ENCODE peak calls at places on chromosomes 4 and X, in six cellular contexts. D is A549, J is K562, W is HepG2, E is endothelial cell of umbilical vein, L is GM12878. Q is an unnamed sample.

GRCh38 chrX:36684053-36684452 is 324.1 kb upstream of the FAM47C start:
- DNase-seq in D (no peak), E (no peak), W (no peak), J (no peak), L (no peak), Q (peak)

GRCh38 chr4:181018998-181019397 is 1224.2 kb upstream of the TENM3 start:
- DNase-seq in W (no peak), L (no peak), E (no peak), J (no peak), D (no peak), Q (no peak)

GRCh38 chrX:39896951-39897740 is 200.6 kb downstream of the BCOR start:
- DNase-seq in E (no peak), J (peak), L (no peak), D (no peak), W (peak), Q (peak)

GRCh38 chr4:125735107-125735506 is 420.4 kb downstream of the FAT4 start:
- DNase-seq in J (no peak), E (peak), L (no peak), D (peak), W (peak), Q (no peak)

GRCh38 chr4:182245541-182246245 is 2.5 kb downstream of the TENM3 start:
- DNase-seq in E (no peak), J (no peak), W (no peak), D (no peak), L (no peak), Q (no peak)

GRCh38 chrX:10576777-10577444 is 43.5 kb downstream of the MID1 start:
- DNase-seq in J (no peak), D (no peak), W (no peak), L (no peak), E (peak), Q (no peak)

GRCh38 chrX:133980832-133981588 is 4.4 kb downstream of the GPC3 start:
- DNase-seq in J (no peak), L (no peak), D (no peak), E (no peak), W (no peak), Q (no peak)

GRCh38 chrX:3346436-3347329 is at the start of gene MXRA5:
- DNase-seq in L (no peak), J (no peak), D (no peak), E (no peak), W (no peak), Q (no peak)

GRCh38 chr4:186149872-186150271 is 41.5 kb upstream of the CYP4V2 start:
- DNase-seq in L (no peak), J (peak), W (peak), E (peak), D (no peak), Q (peak)

GRCh38 chrX:85017721-85018120 is 14.0 kb downstream of the APOOL start:
- DNase-seq in J (no peak), W (no peak), D (no peak), E (no peak), L (no peak), Q (no peak)

GRCh38 chr4:102299708-102300107 is 45.6 kb downstream of the SLC39A8 start:
- DNase-seq in W (peak), J (peak), L (no peak), E (peak), D (peak), Q (peak)

GRCh38 chrX:40012800-40013682 is 84.7 kb downstream of the BCOR start:
- DNase-seq in J (peak), E (peak), D (peak), L (no peak), W (peak), Q (peak)

GRCh38 chr4:170374770-170375169 is 285.0 kb upstream of the AADAT start:
- DNase-seq in E (no peak), W (peak), D (peak), J (peak), L (no peak), Q (peak)

GRCh38 chrX:13692771-13693231 is 3.9 kb downstream of the RAB9A start:
- DNase-seq in E (no peak), L (no peak), W (no peak), D (no peak), J (no peak), Q (no peak)

GRCh38 chrX:115679460-115679859 is 118.5 kb downstream of the PLS3 start:
- DNase-seq in D (peak), J (peak), L (no peak), E (peak), W (peak), Q (peak)

GRCh38 chrX:131068945-131069719 is 11.0 kb downstream of the ARHGAP36 start:
- DNase-seq in D (peak), L (no peak), J (peak), W (peak), E (peak), Q (no peak)

GRCh38 chr4:142016031-142016430 is 379.6 kb downstream of the IL15 start:
- DNase-seq in D (no peak), E (no peak), L (peak), J (no peak), W (no peak), Q (no peak)

GRCh38 chr4:25694466-25694865 is 38.8 kb downstream of the SLC34A2 start:
- DNase-seq in L (no peak), W (no peak), J (no peak), E (no peak), D (peak), Q (no peak)

GRCh38 chr4:7430368-7430964 is 4.3 kb downstream of the PSAPL1 start:
- DNase-seq in J (no peak), D (no peak), W (no peak), E (no peak), L (no peak), Q (no peak)

GRCh38 chr4:90546114-90546513 is 418.9 kb downstream of the CCSER1 start:
- DNase-seq in W (no peak), D (no peak), E (peak), J (no peak), L (no peak), Q (no peak)

GRCh38 chr4:107182347-107182746 is 146.2 kb upstream of the DKK2 start:
- DNase-seq in D (no peak), W (no peak), E (no peak), J (no peak), L (no peak), Q (no peak)

GRCh38 chrX:581717-582116 is 48.9 kb upstream of the SHOX start:
- DNase-seq in L (no peak), J (no peak), W (no peak), E (no peak), D (no peak), Q (no peak)

GRCh38 chr4:169201144-169202124 is 69.3 kb downstream of the SH3RF1 start:
- DNase-seq in E (peak), J (no peak), L (no peak), W (no peak), D (no peak), Q (no peak)

GRCh38 chr4:5858020-5858769 is 34.7 kb downstream of the CRMP1 start:
- DNase-seq in D (no peak), J (no peak), W (no peak), E (no peak), L (no peak), Q (no peak)

GRCh38 chr4:5865896-5866599 is 26.8 kb downstream of the CRMP1 start:
- DNase-seq in L (no peak), J (no peak), E (no peak), W (no peak), D (no peak), Q (peak)

GRCh38 chr4:5866841-5867782 is 25.8 kb downstream of the CRMP1 start:
- DNase-seq in D (no peak), J (no peak), L (no peak), E (no peak), W (no peak), Q (no peak)

GRCh38 chr4:5863461-5864113 is 29.3 kb downstream of the CRMP1 start:
- DNase-seq in J (no peak), L (no peak), D (peak), W (no peak), E (peak), Q (peak)
- TF ChIP-seq MYC in J (no peak), L (no peak), D (no peak), W (no peak), E (no peak), Q (no peak)

DNA sequence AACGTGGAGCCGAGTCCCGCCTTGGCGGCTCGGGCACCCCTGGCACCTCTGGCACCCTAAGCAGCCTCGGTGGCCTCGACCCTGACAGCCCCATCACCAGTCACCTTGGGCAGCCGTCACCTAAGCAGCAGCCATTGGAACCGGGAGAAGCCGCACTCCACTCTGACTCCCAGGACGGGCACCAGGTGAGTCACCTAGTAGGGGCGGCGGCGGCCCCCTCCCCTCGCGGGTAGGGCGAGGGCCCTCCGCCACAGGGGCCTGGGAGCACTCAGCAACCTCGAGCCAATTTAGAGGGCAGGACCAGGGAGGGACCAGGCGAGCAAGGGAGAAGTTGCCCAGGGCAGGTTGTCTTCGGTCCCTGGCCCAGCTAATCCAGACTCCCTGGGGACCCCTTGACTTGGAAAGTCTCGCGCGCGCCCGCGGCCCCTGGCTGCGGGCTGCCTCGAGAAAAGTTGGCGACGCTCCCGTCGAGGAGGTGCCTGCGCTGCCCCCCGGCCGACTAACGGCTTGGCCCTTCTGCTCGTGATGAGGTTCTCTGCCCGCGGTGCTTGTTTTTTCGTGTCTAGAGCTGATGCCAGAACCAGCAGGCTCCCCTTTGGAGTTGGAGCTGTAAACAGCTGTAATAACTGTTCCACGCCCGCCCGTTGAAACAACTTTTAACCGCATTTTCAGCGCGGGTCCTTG is 749 bp downstream of the EDA start:
- DNase-seq in J (no peak), E (peak), W (peak), D (no peak), L (no peak), Q (no peak)
- H3K4me3 ChIP-seq in J (peak), E (no peak), W (peak), D (peak), L (no peak), Q (no peak)

GRCh38 chrX:46506076-46506475 is 39.1 kb downstream of the ZNF674 start:
- DNase-seq in W (no peak), D (no peak), J (no peak), E (no peak), L (no peak), Q (no peak)

GRCh38 chrX:46500054-46500453 is 45.2 kb downstream of the ZNF674 start:
- DNase-seq in E (no peak), W (no peak), L (no peak), J (no peak), D (no peak), Q (no peak)

GRCh38 chrX:46502848-46503247 is 42.4 kb downstream of the ZNF674 start:
- DNase-seq in E (no peak), J (no peak), D (no peak), W (peak), L (no peak), Q (no peak)
- TF ChIP-seq MAX in E (no peak), J (no peak), D (no peak), W (no peak), L (no peak), Q (no peak)

DNA sequence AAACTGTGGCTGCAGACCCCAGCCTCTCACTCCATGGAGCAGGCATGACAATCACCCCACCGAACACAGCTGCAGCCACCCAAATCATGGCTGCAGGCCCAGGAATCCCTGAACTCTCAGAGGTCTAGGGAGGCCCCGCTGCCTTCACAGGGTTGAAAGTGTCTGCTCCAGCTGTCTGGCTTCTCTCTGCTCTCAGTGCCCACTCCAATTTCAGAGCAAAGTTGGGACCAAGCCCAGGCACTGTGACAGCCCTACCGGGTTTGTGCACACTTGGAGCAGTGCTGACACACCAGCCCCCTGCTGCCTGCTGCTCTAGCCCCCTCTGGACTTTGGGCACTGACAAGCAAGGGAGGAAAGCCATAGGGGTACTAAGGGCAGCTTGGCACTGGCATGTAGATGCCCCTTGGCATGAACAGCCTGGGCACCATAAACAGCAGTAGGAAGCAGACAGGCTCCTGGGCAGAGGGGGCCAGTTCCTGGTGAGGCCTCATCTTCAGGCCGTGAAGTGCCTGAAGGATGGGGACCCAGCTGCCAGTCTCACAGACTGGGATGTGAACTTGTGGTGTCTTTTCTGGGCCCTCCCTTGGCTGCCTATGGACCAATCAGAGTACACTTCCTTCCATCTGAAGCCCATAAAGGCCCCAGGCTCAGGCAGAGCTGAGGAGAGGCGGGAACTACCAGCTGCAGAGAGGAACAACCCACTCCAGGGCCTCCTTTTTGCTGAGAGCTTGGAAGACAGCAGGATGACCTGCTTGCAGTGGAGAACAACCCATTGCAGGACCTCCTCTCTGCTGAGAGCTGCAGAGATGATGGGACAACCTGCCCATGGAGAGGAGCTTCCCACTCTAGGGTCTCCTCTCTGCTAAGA is 68.8 kb downstream of the TECRL start:
- DNase-seq in E (no peak), J (no peak), D (no peak), L (no peak), W (no peak), Q (no peak)
- TF ChIP-seq MYC in E (no peak), J (no peak), D (no peak), L (no peak), W (no peak), Q (no peak)